ENCODE peak calls at places on chromosomes 11 and 22, in five cellular contexts. X is globus pallidus, I is activated B cell treated with CpG ODN at 0.5 μM for 24 hours, C is T-helper 1 cell, B is mesenchymal stem cell. N is an unnamed sample.
A peak's percentile ranks its signal among the peaks of the same experiment; 100 is the strongest.

GRCh38 chr11:30585067-30585891 is 874 bp downstream of the MPPED2 start:
- DNase-seq in C (no peak), B (no peak), X (peak; percentile 21), I (no peak), N (no peak)

GRCh38 chr11:72625746-72626636 is 48.2 kb downstream of the PDE2A start:
- DNase-seq in I (no peak), B (peak; percentile 79), X (no peak), C (no peak), N (no peak)

GRCh38 chr22:31650391-31650790 is 11.6 kb downstream of the PISD start:
- DNase-seq in C (no peak), X (no peak), I (no peak), B (peak; percentile 72), N (no peak)

GRCh38 chr11:43756575-43756974 is 76.0 kb downstream of the HSD17B12 start:
- DNase-seq in B (no peak), I (no peak), C (no peak), X (no peak), N (no peak)

GRCh38 chr11:75311858-75312288 is 39.6 kb downstream of the ARRB1 start:
- DNase-seq in I (no peak), X (peak; percentile 90), B (peak; percentile 70), C (no peak), N (no peak)

GRCh38 chr11:34528072-34528471 is 14.5 kb upstream of the ELF5 start:
- DNase-seq in C (no peak), X (no peak), B (no peak), I (no peak), N (no peak)

GRCh38 chr22:19451570-19451969 is 4.1 kb upstream of the C22orf39 start:
- DNase-seq in C (no peak), X (no peak), B (no peak), I (no peak), N (no peak)

GRCh38 chr11:119615003-119615878 is 113.8 kb downstream of the NECTIN1 start:
- DNase-seq in X (peak; percentile 92), B (peak; percentile 84), I (no peak), C (no peak), N (no peak)

GRCh38 chr11:2551131-2551530 is 106.3 kb downstream of the KCNQ1 start:
- DNase-seq in X (no peak), I (no peak), C (no peak), B (peak; percentile 25), N (no peak)

GRCh38 chr11:96317576-96317975 is 25.4 kb downstream of the MAML2 start:
- DNase-seq in X (peak; percentile 51), I (no peak), B (no peak), C (no peak), N (no peak)

N was measured in effector CD4-positive, alpha-beta T cell.